ENCODE peak calls at places on chromosome 1, in nine cellular contexts. T, M, W, V, X, A, I, N and Z are unnamed samples.

GRCh38 chr1:223216482-223217205 is 73.6 kb upstream of the TLR5 start:
- DNase-seq in A (no peak), X (no peak), I (no peak), N (no peak), M (no peak), T (no peak), V (no peak), W (no peak), Z (no peak)

GRCh38 chr1:20152599-20152930 is 13.4 kb downstream of the PLA2G2F start:
- DNase-seq in W (no peak), X (no peak), T (no peak), I (no peak), A (no peak), N (no peak), M (no peak), V (no peak), Z (no peak)

GRCh38 chr1:157380523-157380922 is 171.8 kb downstream of the FCRL5 start:
- DNase-seq in I (no peak), X (no peak), A (no peak), N (no peak), T (no peak), M (no peak), V (no peak), W (no peak), Z (no peak)

GRCh38 chr1:26894263-26894662 is 4.2 kb upstream of the GPN2 start:
- DNase-seq in M (no peak), W (no peak), V (no peak), N (no peak), A (no peak), I (no peak), T (no peak), X (no peak), Z (no peak)

GRCh38 chr1:113223546-113223945 is 150.5 kb downstream of the LRIG2 start:
- DNase-seq in N (no peak), A (peak), T (no peak), X (no peak), M (no peak), V (no peak), I (no peak), W (no peak), Z (no peak)

GRCh38 chr1:88661951-88662664 is 22.0 kb upstream of the PKN2 start:
- DNase-seq in T (no peak), N (no peak), I (no peak), V (no peak), M (no peak), X (no peak), W (no peak), A (no peak), Z (no peak)

GRCh38 chr1:228997721-228998144 is 262.5 kb downstream of the RHOU start:
- DNase-seq in A (no peak), X (no peak), V (no peak), W (no peak), T (no peak), N (no peak), I (no peak), M (no peak), Z (no peak)

GRCh38 chr1:50667710-50668356 is 244.6 kb upstream of the DMRTA2 start:
- DNase-seq in W (no peak), I (no peak), A (no peak), T (no peak), M (no peak), N (no peak), X (peak), V (no peak), Z (no peak)

GRCh38 chr1:219900201-219900600 is 28.2 kb downstream of the SLC30A10 start:
- DNase-seq in T (no peak), W (no peak), V (no peak), M (no peak), I (no peak), A (peak), X (peak), N (no peak), Z (no peak)

GRCh38 chr1:220786337-220787068 is at the start of gene MTARC1:
- DNase-seq in W (peak), I (peak), A (peak), V (no peak), N (no peak), T (peak), X (no peak), M (peak), Z (no peak)

GRCh38 chr1:196407358-196408041 is 200.7 kb downstream of the KCNT2 start:
- DNase-seq in I (no peak), T (no peak), A (peak), M (no peak), N (no peak), X (peak), W (no peak), V (no peak), Z (no peak)

GRCh38 chr1:59730302-59730701 is 84.4 kb upstream of the HOOK1 start:
- DNase-seq in T (no peak), A (peak), W (no peak), V (no peak), I (no peak), N (no peak), M (no peak), X (peak), Z (no peak)

GRCh38 chr1:74180490-74180889 is 17.5 kb downstream of the LRRIQ3 start:
- DNase-seq in M (no peak), V (no peak), N (no peak), I (no peak), W (no peak), A (peak), X (peak), T (no peak), Z (no peak)

GRCh38 chr1:190169311-190170067 is 308.2 kb downstream of the BRINP3 start:
- DNase-seq in N (no peak), W (no peak), T (no peak), A (peak), M (no peak), X (peak), I (no peak), V (no peak), Z (no peak)

GRCh38 chr1:66311092-66311491 is 222.9 kb upstream of the SGIP1 start:
- DNase-seq in X (no peak), W (no peak), M (no peak), T (no peak), A (peak), V (no peak), N (no peak), I (no peak), Z (no peak)

GRCh38 chr1:74468982-74469603 is 43.3 kb downstream of the LRRC53 start:
- DNase-seq in N (no peak), A (peak), M (no peak), W (peak), X (no peak), I (no peak), V (no peak), T (no peak), Z (no peak)

GRCh38 chr1:67785847-67786753 is 47.2 kb downstream of the GNG12 start:
- DNase-seq in V (no peak), X (no peak), M (no peak), N (no peak), I (no peak), T (no peak), A (peak), W (no peak), Z (no peak)

GRCh38 chr1:61337981-61338848 is 255.9 kb downstream of the NFIA start:
- DNase-seq in M (peak), V (no peak), X (peak), I (no peak), A (peak), N (no peak), W (peak), T (peak), Z (peak)

GRCh38 chr1:201882665-201883132 is 6.0 kb upstream of the SHISA4 start:
- DNase-seq in T (no peak), W (no peak), N (no peak), M (no peak), V (no peak), A (peak), I (no peak), X (peak), Z (no peak)

GRCh38 chr1:177124578-177125278 is 39.8 kb downstream of the ASTN1 start:
- DNase-seq in A (no peak), V (no peak), M (no peak), X (no peak), T (no peak), I (no peak), W (no peak), N (no peak), Z (no peak)

GRCh38 chr1:241323510-241323909 is 33.5 kb downstream of the RGS7 start:
- DNase-seq in V (no peak), W (peak), T (peak), A (peak), M (no peak), I (no peak), N (no peak), X (peak), Z (no peak)